ENCODE peak calls at places on chromosomes 13 and 19, in seven cellular contexts. One of them, this sample, is unnamed.

GRCh38 chr19:45069056-45069455 is 7.2 kb downstream of the ZNF296 start:
- DNase-seq in fibroblast of mammary gland: peak; percentile 48
- DNase-seq in epithelial cell of proximal tubule: no peak
- DNase-seq in aorta: no peak
- DNase-seq in RWPE1: peak; percentile 73
- DNase-seq in stimulated activated naive CD8-positive, alpha-beta T cell treated with anti-CD3 and anti-CD28 coated beads, Interleukin-15, Interleukin-2, amounts not matched to agents 100 U/mL and 50 U/mL, for 24 hours: no peak
- DNase-seq in M059J: peak; percentile 31
- DNase-seq in this sample: no peak

GRCh38 chr19:54164369-54165068 is 5.0 kb upstream of the LENG1 start:
- DNase-seq in fibroblast of mammary gland: no peak
- DNase-seq in epithelial cell of proximal tubule: no peak
- DNase-seq in aorta: peak; percentile 86
- DNase-seq in RWPE1: peak; percentile 49
- DNase-seq in stimulated activated naive CD8-positive, alpha-beta T cell treated with anti-CD3 and anti-CD28 coated beads, Interleukin-15, Interleukin-2, amounts not matched to agents 100 U/mL and 50 U/mL, for 24 hours: peak; percentile 83
- DNase-seq in M059J: no peak
- DNase-seq in this sample: peak; percentile 70

GRCh38 chr13:24074687-24075086 is 85.8 kb upstream of the SPATA13 start:
- DNase-seq in fibroblast of mammary gland: no peak
- DNase-seq in epithelial cell of proximal tubule: no peak
- DNase-seq in aorta: peak; percentile 68
- DNase-seq in RWPE1: no peak
- DNase-seq in stimulated activated naive CD8-positive, alpha-beta T cell treated with anti-CD3 and anti-CD28 coated beads, Interleukin-15, Interleukin-2, amounts not matched to agents 100 U/mL and 50 U/mL, for 24 hours: no peak
- DNase-seq in M059J: no peak
- DNase-seq in this sample: no peak

GRCh38 chr13:30850867-30851211 is 55.2 kb upstream of the MEDAG start:
- DNase-seq in fibroblast of mammary gland: no peak
- DNase-seq in epithelial cell of proximal tubule: no peak
- DNase-seq in aorta: no peak
- DNase-seq in RWPE1: no peak
- DNase-seq in stimulated activated naive CD8-positive, alpha-beta T cell treated with anti-CD3 and anti-CD28 coated beads, Interleukin-15, Interleukin-2, amounts not matched to agents 100 U/mL and 50 U/mL, for 24 hours: no peak
- DNase-seq in M059J: no peak
- DNase-seq in this sample: no peak

GRCh38 chr13:26340812-26341211 is 86.9 kb downstream of the CDK8 start:
- DNase-seq in fibroblast of mammary gland: no peak
- DNase-seq in epithelial cell of proximal tubule: no peak
- DNase-seq in aorta: no peak
- DNase-seq in RWPE1: no peak
- DNase-seq in stimulated activated naive CD8-positive, alpha-beta T cell treated with anti-CD3 and anti-CD28 coated beads, Interleukin-15, Interleukin-2, amounts not matched to agents 100 U/mL and 50 U/mL, for 24 hours: no peak
- DNase-seq in M059J: no peak
- DNase-seq in this sample: no peak

GRCh38 chr19:46428278-46429141 is at the start of gene PNMA8C:
- DNase-seq in fibroblast of mammary gland: peak; percentile 45
- DNase-seq in epithelial cell of proximal tubule: no peak
- DNase-seq in aorta: peak; percentile 90
- DNase-seq in RWPE1: no peak
- DNase-seq in stimulated activated naive CD8-positive, alpha-beta T cell treated with anti-CD3 and anti-CD28 coated beads, Interleukin-15, Interleukin-2, amounts not matched to agents 100 U/mL and 50 U/mL, for 24 hours: peak; percentile 72
- DNase-seq in M059J: peak; percentile 59
- DNase-seq in this sample: peak; percentile 72

GRCh38 chr19:13969897-13970296 is 17.6 kb downstream of the DCAF15 start:
- DNase-seq in fibroblast of mammary gland: no peak
- DNase-seq in epithelial cell of proximal tubule: no peak
- DNase-seq in aorta: no peak
- DNase-seq in RWPE1: no peak
- DNase-seq in stimulated activated naive CD8-positive, alpha-beta T cell treated with anti-CD3 and anti-CD28 coated beads, Interleukin-15, Interleukin-2, amounts not matched to agents 100 U/mL and 50 U/mL, for 24 hours: no peak
- DNase-seq in M059J: no peak
- DNase-seq in this sample: no peak

GRCh38 chr19:2798733-2799132 is 13.4 kb downstream of the THOP1 start:
- DNase-seq in fibroblast of mammary gland: peak; percentile 23
- DNase-seq in epithelial cell of proximal tubule: no peak
- DNase-seq in aorta: no peak
- DNase-seq in RWPE1: no peak
- DNase-seq in stimulated activated naive CD8-positive, alpha-beta T cell treated with anti-CD3 and anti-CD28 coated beads, Interleukin-15, Interleukin-2, amounts not matched to agents 100 U/mL and 50 U/mL, for 24 hours: no peak
- DNase-seq in M059J: peak; percentile 40
- DNase-seq in this sample: peak; percentile 46

GRCh38 chr13:33230178-33230881 is 55.2 kb downstream of the STARD13 start:
- DNase-seq in fibroblast of mammary gland: peak; percentile 85
- DNase-seq in epithelial cell of proximal tubule: no peak
- DNase-seq in aorta: no peak
- DNase-seq in RWPE1: no peak
- DNase-seq in stimulated activated naive CD8-positive, alpha-beta T cell treated with anti-CD3 and anti-CD28 coated beads, Interleukin-15, Interleukin-2, amounts not matched to agents 100 U/mL and 50 U/mL, for 24 hours: no peak
- DNase-seq in M059J: peak; percentile 61
- DNase-seq in this sample: no peak

GRCh38 chr19:45523642-45524256 is 16.5 kb downstream of the VASP start:
- DNase-seq in fibroblast of mammary gland: peak; percentile 84
- DNase-seq in epithelial cell of proximal tubule: no peak
- DNase-seq in aorta: peak; percentile 81
- DNase-seq in RWPE1: peak; percentile 75
- DNase-seq in stimulated activated naive CD8-positive, alpha-beta T cell treated with anti-CD3 and anti-CD28 coated beads, Interleukin-15, Interleukin-2, amounts not matched to agents 100 U/mL and 50 U/mL, for 24 hours: peak; percentile 71
- DNase-seq in M059J: peak; percentile 80
- DNase-seq in this sample: peak; percentile 92

GRCh38 chr19:7916137-7916907 is 1.7 kb downstream of the TGFBR3L start:
- DNase-seq in fibroblast of mammary gland: no peak
- DNase-seq in epithelial cell of proximal tubule: no peak
- DNase-seq in aorta: peak; percentile 53
- DNase-seq in RWPE1: no peak
- DNase-seq in stimulated activated naive CD8-positive, alpha-beta T cell treated with anti-CD3 and anti-CD28 coated beads, Interleukin-15, Interleukin-2, amounts not matched to agents 100 U/mL and 50 U/mL, for 24 hours: peak; percentile 73
- DNase-seq in M059J: no peak
- DNase-seq in this sample: peak; percentile 34

GRCh38 chr13:100659578-100659977 is 15.0 kb downstream of the TMTC4 start:
- DNase-seq in fibroblast of mammary gland: no peak
- DNase-seq in epithelial cell of proximal tubule: no peak
- DNase-seq in aorta: no peak
- DNase-seq in RWPE1: no peak
- DNase-seq in stimulated activated naive CD8-positive, alpha-beta T cell treated with anti-CD3 and anti-CD28 coated beads, Interleukin-15, Interleukin-2, amounts not matched to agents 100 U/mL and 50 U/mL, for 24 hours: no peak
- DNase-seq in M059J: no peak
- DNase-seq in this sample: no peak

GRCh38 chr13:31267126-31267784 is 67.5 kb downstream of the B3GLCT start:
- DNase-seq in fibroblast of mammary gland: no peak
- DNase-seq in epithelial cell of proximal tubule: no peak
- DNase-seq in aorta: no peak
- DNase-seq in RWPE1: no peak
- DNase-seq in stimulated activated naive CD8-positive, alpha-beta T cell treated with anti-CD3 and anti-CD28 coated beads, Interleukin-15, Interleukin-2, amounts not matched to agents 100 U/mL and 50 U/mL, for 24 hours: no peak
- DNase-seq in M059J: peak; percentile 66
- DNase-seq in this sample: no peak

GRCh38 chr19:8302734-8303133 is 5.4 kb downstream of the CD320 start:
- DNase-seq in fibroblast of mammary gland: no peak
- DNase-seq in epithelial cell of proximal tubule: no peak
- DNase-seq in aorta: peak; percentile 17
- DNase-seq in RWPE1: no peak
- DNase-seq in stimulated activated naive CD8-positive, alpha-beta T cell treated with anti-CD3 and anti-CD28 coated beads, Interleukin-15, Interleukin-2, amounts not matched to agents 100 U/mL and 50 U/mL, for 24 hours: no peak
- DNase-seq in M059J: no peak
- DNase-seq in this sample: no peak

GRCh38 chr13:29861694-29862110 is 11.3 kb upstream of the UBL3 start:
- DNase-seq in fibroblast of mammary gland: peak; percentile 95
- DNase-seq in epithelial cell of proximal tubule: no peak
- DNase-seq in aorta: no peak
- DNase-seq in RWPE1: no peak
- DNase-seq in stimulated activated naive CD8-positive, alpha-beta T cell treated with anti-CD3 and anti-CD28 coated beads, Interleukin-15, Interleukin-2, amounts not matched to agents 100 U/mL and 50 U/mL, for 24 hours: no peak
- DNase-seq in M059J: peak; percentile 91
- DNase-seq in this sample: no peak

GRCh38 chr13:101264931-101265330 is 151.4 kb downstream of the NALCN start:
- DNase-seq in fibroblast of mammary gland: no peak
- DNase-seq in epithelial cell of proximal tubule: no peak
- DNase-seq in aorta: no peak
- DNase-seq in RWPE1: no peak
- DNase-seq in stimulated activated naive CD8-positive, alpha-beta T cell treated with anti-CD3 and anti-CD28 coated beads, Interleukin-15, Interleukin-2, amounts not matched to agents 100 U/mL and 50 U/mL, for 24 hours: no peak
- DNase-seq in M059J: no peak
- DNase-seq in this sample: no peak